ENCODE peak calls at places on chromosomes 12 and 14, in eight cellular contexts. X is BJ; B is D341Med; Q is HEK293T; T is cardiac septum; L is activated CD4-positive, alpha-beta T cell treated with anti-CD3 and anti-CD28 coated beads for 1 hour; J is glomerular endothelial cell; O is mucosa of gallbladder. I is an unnamed sample.

GRCh38 chr12:108337235-108338223 is 1.6 kb downstream of the CMKLR1 start:
- DNase-seq in B (peak), T (no peak), Q (peak), X (no peak), J (no peak), O (no peak), L (no peak), I (no peak)

GRCh38 chr12:10121278-10121677 is 8.7 kb downstream of the CLEC7A start:
- DNase-seq in O (no peak), T (no peak), J (no peak), B (no peak), Q (no peak), X (no peak), L (no peak), I (no peak)

GRCh38 chr12:32302218-32302826 is 97.0 kb upstream of the FGD4 start:
- DNase-seq in T (no peak), B (peak), J (no peak), L (no peak), O (no peak), Q (peak), X (no peak), I (no peak)

GRCh38 chr12:130881548-130881947 is 9.7 kb downstream of the RAN start:
- DNase-seq in X (no peak), L (no peak), J (no peak), B (no peak), Q (no peak), O (no peak), T (no peak), I (no peak)

GRCh38 chr14:37122288-37122687 is 50.1 kb downstream of the SLC25A21 start:
- DNase-seq in T (no peak), B (no peak), J (peak), Q (no peak), X (no peak), L (no peak), O (no peak), I (no peak)

GRCh38 chr12:113056381-113056630 is 224 bp upstream of the DTX1 start:
- DNase-seq in L (no peak), B (no peak), X (no peak), T (no peak), O (no peak), J (no peak), Q (no peak), I (no peak)

GRCh38 chr12:66915312-66915904 is 236.5 kb upstream of the GRIP1 start:
- DNase-seq in X (no peak), Q (peak), T (no peak), L (no peak), J (no peak), O (no peak), B (no peak), I (no peak)

GRCh38 chr14:90797451-90797850 is 18.8 kb downstream of the TTC7B start:
- DNase-seq in Q (no peak), B (no peak), T (no peak), O (no peak), J (no peak), X (no peak), L (no peak), I (no peak)

GRCh38 chr12:25694072-25694471 is 141.0 kb upstream of the LMNTD1 start:
- DNase-seq in T (no peak), O (no peak), J (peak), B (no peak), Q (no peak), L (no peak), X (peak), I (no peak)

GRCh38 chr12:30286345-30286926 is 409.2 kb downstream of the IPO8 start:
- DNase-seq in O (no peak), B (no peak), Q (no peak), X (no peak), J (peak), L (no peak), T (no peak), I (no peak)

GRCh38 chr12:122480753-122481152 is 20.0 kb downstream of the ZCCHC8 start:
- DNase-seq in B (no peak), T (no peak), X (no peak), J (no peak), L (no peak), O (no peak), Q (no peak), I (no peak)

GRCh38 chr12:91984571-91984970 is 161.1 kb downstream of the BTG1 start:
- DNase-seq in Q (no peak), B (no peak), O (no peak), L (no peak), T (no peak), J (no peak), X (no peak), I (no peak)

GRCh38 chr14:89853976-89854693 is 100.4 kb downstream of the EFCAB11 start:
- DNase-seq in T (no peak), Q (no peak), X (peak), J (no peak), B (no peak), L (no peak), O (no peak), I (no peak)

GRCh38 chr14:90062852-90063539 is 1.2 kb downstream of the KCNK13 start:
- DNase-seq in O (no peak), B (no peak), Q (no peak), T (no peak), X (no peak), J (no peak), L (no peak), I (no peak)

GRCh38 chr12:104357431-104357952 is 54.0 kb downstream of the EID3 start:
- DNase-seq in L (no peak), J (no peak), X (no peak), T (no peak), Q (no peak), B (no peak), O (no peak), I (no peak)

GRCh38 chr12:130084359-130084758 is 77.9 kb upstream of the FZD10 start:
- DNase-seq in T (no peak), L (no peak), Q (no peak), B (no peak), X (no peak), J (no peak), O (no peak), I (no peak)

GRCh38 chr14:99602054-99602787 is 1.8 kb downstream of the CCDC85C start:
- DNase-seq in O (peak), X (no peak), B (no peak), Q (no peak), J (no peak), L (no peak), T (no peak), I (no peak)

GRCh38 chr14:52402812-52403526 is 88.9 kb downstream of the PTGER2 start:
- DNase-seq in T (no peak), B (no peak), J (no peak), L (no peak), X (no peak), O (no peak), Q (no peak), I (no peak)

GRCh38 chr14:95993768-95994592 is 45.2 kb upstream of the C14orf132 start:
- DNase-seq in L (no peak), X (no peak), T (no peak), O (peak), J (peak), Q (peak), B (peak), I (no peak)

GRCh38 chr14:58098507-58098906 is 53.5 kb downstream of the ARMH4 start:
- DNase-seq in J (no peak), T (no peak), X (no peak), O (no peak), L (no peak), B (no peak), Q (no peak), I (no peak)

GRCh38 chr12:10113085-10113484 is 14.3 kb upstream of the CLEC1A start:
- DNase-seq in Q (no peak), L (no peak), X (peak), O (no peak), T (no peak), J (no peak), B (no peak), I (no peak)

GRCh38 chr12:87323369-87323768 is 705.8 kb downstream of the C12orf50 start:
- DNase-seq in L (no peak), J (peak), T (no peak), X (no peak), O (no peak), B (no peak), Q (no peak), I (no peak)

GRCh38 chr14:59511916-59512530 is 27.7 kb downstream of the JKAMP start:
- DNase-seq in B (peak), J (no peak), O (no peak), L (no peak), T (no peak), X (no peak), Q (peak), I (no peak)

GRCh38 chr14:54374117-54374884 is 22.5 kb upstream of the CDKN3 start:
- DNase-seq in O (no peak), T (no peak), B (no peak), X (no peak), L (no peak), J (no peak), Q (no peak), I (no peak)

GRCh38 chr12:7642876-7643309 is 22.8 kb downstream of the APOBEC1 start:
- DNase-seq in T (no peak), L (no peak), X (no peak), O (no peak), J (no peak), Q (no peak), B (no peak), I (no peak)

GRCh38 chr12:121796855-121797751 is 3.6 kb upstream of the RHOF start:
- DNase-seq in J (no peak), O (peak), X (no peak), B (peak), T (peak), Q (peak), L (no peak), I (peak)

GRCh38 chr12:1907652-1908611 is 10.5 kb downstream of the CACNA2D4 start:
- DNase-seq in Q (peak), T (peak), J (no peak), L (peak), B (peak), X (no peak), O (no peak), I (peak)